ENCODE peak calls at places on chromosomes 3 and 15, in seven cellular contexts. Y is lower lobe of right lung, M is Peyer's patch, G is psoas muscle, F is BE2C, W is fibroblast of pulmonary artery, Q is cardiac fibroblast. B is an unnamed sample.

GRCh38 chr3:161126495-161126894 is 21.3 kb upstream of the B3GALNT1 start:
- DNase-seq in Y (no peak), M (no peak), G (no peak), F (no peak), W (no peak), Q (no peak), B (no peak)

GRCh38 chr3:46996689-46997452 is 17.4 kb downstream of the NBEAL2 start:
- DNase-seq in Y (peak), M (no peak), G (peak), F (no peak), W (no peak), Q (no peak), B (no peak)

GRCh38 chr15:101539930-101540329 is 50.4 kb upstream of the PCSK6 start:
- DNase-seq in Y (no peak), M (no peak), G (no peak), F (no peak), W (no peak), Q (no peak), B (no peak)

GRCh38 chr3:172592898-172593669 is 69.9 kb upstream of the TNFSF10 start:
- DNase-seq in Y (no peak), M (no peak), G (no peak), F (no peak), W (no peak), Q (no peak), B (no peak)

GRCh38 chr3:60803812-60804211 is 447.4 kb downstream of the FHIT start:
- DNase-seq in Y (no peak), M (no peak), G (no peak), F (no peak), W (no peak), Q (no peak), B (no peak)

GRCh38 chr15:31212956-31213694 is 111.6 kb upstream of the TRPM1 start:
- DNase-seq in Y (no peak), M (peak), G (no peak), F (no peak), W (no peak), Q (no peak), B (no peak)

GRCh38 chr3:122167630-122168029 is 15.8 kb upstream of the CASR start:
- DNase-seq in Y (no peak), M (no peak), G (no peak), F (no peak), W (no peak), Q (no peak), B (no peak)

GRCh38 chr3:105503191-105503593 is 136.5 kb downstream of the ALCAM start:
- DNase-seq in Y (no peak), M (no peak), G (no peak), F (no peak), W (no peak), Q (no peak), B (no peak)

GRCh38 chr3:184117649-184118048 is 17.5 kb upstream of the EIF2B5 start:
- DNase-seq in Y (no peak), M (no peak), G (no peak), F (no peak), W (no peak), Q (no peak), B (no peak)

GRCh38 chr3:38574411-38575278 is 74.8 kb downstream of the SCN5A start:
- DNase-seq in Y (peak), M (peak), G (no peak), F (peak), W (peak), Q (peak), B (no peak)

GRCh38 chr3:80677796-80678195 is 910.0 kb upstream of the ROBO1 start:
- DNase-seq in Y (no peak), M (no peak), G (no peak), F (peak), W (peak), Q (peak), B (no peak)

GRCh38 chr3:34895841-34896240 is 743.5 kb upstream of the ARPP21 start:
- DNase-seq in Y (no peak), M (no peak), G (no peak), F (no peak), W (no peak), Q (no peak), B (no peak)

GRCh38 chr15:70741107-70741511 is 22.2 kb downstream of the UACA start:
- DNase-seq in Y (no peak), M (peak), G (peak), F (no peak), W (peak), Q (peak), B (peak)

GRCh38 chr3:189914799-189915198 is 205.9 kb downstream of the P3H2 start:
- DNase-seq in Y (no peak), M (no peak), G (no peak), F (no peak), W (peak), Q (peak), B (peak)

GRCh38 chr15:50176869-50177268 is 5.1 kb upstream of the SLC27A2 start:
- DNase-seq in Y (no peak), M (no peak), G (no peak), F (no peak), W (no peak), Q (no peak), B (no peak)

GRCh38 chr15:78266229-78266628 is 1.9 kb downstream of the DNAJA4 start:
- DNase-seq in Y (no peak), M (no peak), G (no peak), F (no peak), W (no peak), Q (no peak), B (no peak)

GRCh38 chr3:46670891-46671427 is 22.5 kb downstream of the ALS2CL start:
- DNase-seq in Y (peak), M (peak), G (peak), F (peak), W (no peak), Q (no peak), B (no peak)

GRCh38 chr3:123640311-123641083 is 55.6 kb upstream of the HACD2 start:
- DNase-seq in Y (no peak), M (peak), G (no peak), F (no peak), W (no peak), Q (no peak), B (no peak)

GRCh38 chr15:30885814-30886213 is 17.9 kb upstream of the FAN1 start:
- DNase-seq in Y (no peak), M (no peak), G (no peak), F (no peak), W (peak), Q (peak), B (no peak)

GRCh38 chr15:68612979-68613740 is 34.4 kb downstream of the CORO2B start:
- DNase-seq in Y (no peak), M (no peak), G (no peak), F (no peak), W (no peak), Q (peak), B (no peak)

GRCh38 chr3:56771376-56771775 is 30.4 kb downstream of the ARHGEF3 start:
- DNase-seq in Y (no peak), M (no peak), G (no peak), F (no peak), W (no peak), Q (no peak), B (no peak)

GRCh38 chr3:18369561-18370185 is 55.5 kb downstream of the SATB1 start:
- DNase-seq in Y (no peak), M (no peak), G (no peak), F (peak), W (no peak), Q (no peak), B (no peak)

GRCh38 chr3:135865085-135865484 is 100.4 kb upstream of the PPP2R3A start:
- DNase-seq in Y (no peak), M (no peak), G (no peak), F (no peak), W (no peak), Q (no peak), B (no peak)

GRCh38 chr3:43894176-43895049 is 203.7 kb downstream of the ABHD5 start:
- DNase-seq in Y (peak), M (peak), G (peak), F (peak), W (peak), Q (peak), B (peak)

GRCh38 chr3:118765636-118766305 is 268.9 kb downstream of the IGSF11 start:
- DNase-seq in Y (no peak), M (no peak), G (no peak), F (no peak), W (no peak), Q (no peak), B (no peak)

GRCh38 chr3:157087398-157088132 is 72.4 kb downstream of the CCNL1 start:
- DNase-seq in Y (no peak), M (no peak), G (no peak), F (no peak), W (peak), Q (peak), B (no peak)

GRCh38 chr3:157088133-157088488 is 71.8 kb downstream of the CCNL1 start:
- DNase-seq in Y (no peak), M (no peak), G (no peak), F (no peak), W (no peak), Q (no peak), B (no peak)

GRCh38 chr3:157091096-157091833 is 68.7 kb downstream of the CCNL1 start:
- DNase-seq in Y (no peak), M (no peak), G (no peak), F (no peak), W (no peak), Q (no peak), B (no peak)

GRCh38 chr3:157088506-157089454 is 71.2 kb downstream of the CCNL1 start:
- DNase-seq in Y (peak), M (peak), G (peak), F (peak), W (peak), Q (peak), B (peak)

GRCh38 chr3:157089455-157090221 is 70.3 kb downstream of the CCNL1 start:
- DNase-seq in Y (peak), M (peak), G (no peak), F (no peak), W (peak), Q (no peak), B (no peak)
- H3K4me3 ChIP-seq in Y (peak), M (peak), G (peak), F (peak), W (peak), Q (peak), B (peak)

GRCh38 chr3:143978263-143978631 is 6.6 kb downstream of the DIPK2A start:
- DNase-seq in Y (no peak), M (no peak), G (no peak), F (no peak), W (no peak), Q (no peak), B (no peak)

GRCh38 chr3:143977326-143978262 is 6.0 kb downstream of the DIPK2A start:
- DNase-seq in Y (no peak), M (no peak), G (no peak), F (no peak), W (peak), Q (peak), B (no peak)

GRCh38 chr3:143975549-143976152 is 4.0 kb downstream of the DIPK2A start:
- DNase-seq in Y (no peak), M (no peak), G (no peak), F (no peak), W (peak), Q (peak), B (no peak)

GRCh38 chr3:143979813-143980212 is 8.2 kb downstream of the DIPK2A start:
- DNase-seq in Y (no peak), M (no peak), G (no peak), F (no peak), W (peak), Q (no peak), B (no peak)

GRCh38 chr3:143979041-143979440 is 7.4 kb downstream of the DIPK2A start:
- DNase-seq in Y (no peak), M (no peak), G (no peak), F (no peak), W (no peak), Q (no peak), B (no peak)
- H3K4me3 ChIP-seq in Y (no peak), M (no peak), G (no peak), F (no peak), W (no peak), Q (no peak), B (no peak)

GRCh38 chr15:63353887-63354286 is 27.8 kb downstream of the CA12 start:
- DNase-seq in Y (no peak), M (no peak), G (no peak), F (no peak), W (no peak), Q (no peak), B (no peak)

GRCh38 chr15:63352808-63353207 is 28.8 kb downstream of the CA12 start:
- DNase-seq in Y (no peak), M (no peak), G (no peak), F (no peak), W (no peak), Q (no peak), B (no peak)

GRCh38 chr15:63353261-63353660 is 28.4 kb downstream of the CA12 start:
- DNase-seq in Y (no peak), M (no peak), G (no peak), F (no peak), W (no peak), Q (no peak), B (no peak)

GRCh38 chr15:63357061-63357460 is 24.6 kb downstream of the CA12 start:
- DNase-seq in Y (no peak), M (no peak), G (no peak), F (no peak), W (no peak), Q (no peak), B (no peak)

GRCh38 chr15:63354771-63355650 is 26.6 kb downstream of the CA12 start:
- DNase-seq in Y (no peak), M (peak), G (no peak), F (no peak), W (no peak), Q (no peak), B (no peak)
- H3K4me3 ChIP-seq in Y (no peak), M (no peak), G (no peak), F (no peak), W (no peak), Q (no peak), B (no peak)

DNA sequence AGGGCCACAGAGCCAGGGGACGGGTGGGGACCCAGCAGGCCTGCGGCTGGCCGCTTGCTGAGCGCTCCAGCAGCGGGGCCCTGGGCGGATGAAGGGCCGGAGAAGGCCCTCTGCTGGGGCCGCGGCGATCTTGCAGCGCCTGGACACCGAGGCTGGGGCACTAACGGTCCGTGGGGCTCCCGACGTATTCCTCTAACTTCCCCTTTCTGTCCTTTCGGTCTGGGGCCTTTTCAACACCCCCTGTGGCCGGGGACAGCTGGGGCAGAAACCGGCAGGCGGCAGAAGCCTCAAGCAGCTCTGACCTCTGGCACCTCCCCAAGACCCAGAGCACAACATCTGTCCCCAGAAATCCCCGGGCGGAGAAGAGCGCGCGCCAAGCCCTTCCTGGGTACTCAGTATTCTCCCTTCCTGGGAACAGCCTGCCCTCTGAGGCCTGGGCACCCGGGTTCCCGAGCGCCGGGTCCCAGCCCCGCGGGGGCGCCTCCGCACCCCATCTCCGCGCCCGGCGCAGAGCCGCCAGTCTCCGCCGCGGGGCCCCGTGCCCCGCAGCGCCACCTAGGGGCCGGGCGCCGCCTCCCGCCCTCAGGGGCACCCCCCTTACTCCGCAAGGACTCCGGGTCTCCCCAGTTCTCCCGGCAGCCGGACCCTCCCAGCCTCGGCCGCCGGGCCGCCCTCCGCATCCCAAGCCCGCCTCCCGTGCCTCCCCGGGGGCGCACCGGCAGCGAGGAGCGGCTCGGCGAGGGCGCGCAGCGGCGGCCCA is 587 bp upstream of the SLCO3A1 start:
- DNase-seq in Y (peak), M (peak), G (peak), F (peak), W (peak), Q (peak), B (peak)
- H3K4me3 ChIP-seq in Y (peak), M (peak), G (peak), F (peak), W (peak), Q (peak), B (peak)

GRCh38 chr15:93070901-93071300 is 18.1 kb downstream of the RGMA start:
- DNase-seq in Y (no peak), M (no peak), G (peak), F (no peak), W (no peak), Q (no peak), B (no peak)

GRCh38 chr15:93072011-93072410 is 17.0 kb downstream of the RGMA start:
- DNase-seq in Y (no peak), M (no peak), G (no peak), F (no peak), W (peak), Q (peak), B (no peak)

GRCh38 chr15:93068581-93069199 is 20.3 kb downstream of the RGMA start:
- DNase-seq in Y (no peak), M (no peak), G (peak), F (no peak), W (no peak), Q (no peak), B (no peak)

GRCh38 chr15:93071469-93071891 is 17.5 kb downstream of the RGMA start:
- DNase-seq in Y (no peak), M (no peak), G (peak), F (no peak), W (peak), Q (peak), B (no peak)

GRCh38 chr15:93070136-93070535 is 18.9 kb downstream of the RGMA start:
- DNase-seq in Y (no peak), M (no peak), G (peak), F (no peak), W (no peak), Q (no peak), B (no peak)
- H3K4me3 ChIP-seq in Y (no peak), M (peak), G (peak), F (no peak), W (no peak), Q (no peak), B (no peak)

B was measured in AG09309.